ENCODE peak calls at places on chromosomes 1 and 21, in eight cellular contexts. One of them, this sample, is unnamed.

GRCh38 chr1:47659141-47659540 is 221.3 kb downstream of the FOXD2 start:
- DNase-seq in adrenal gland: no peak
- DNase-seq in Panc1: no peak
- DNase-seq in right cardiac atrium: no peak
- DNase-seq in kidney: no peak
- DNase-seq in lower lobe of right lung: no peak
- DNase-seq in Karpas-422: no peak
- DNase-seq in stomach: peak; percentile 13
- DNase-seq in this sample: no peak

GRCh38 chr1:33609739-33610138 is 137.3 kb downstream of the ZSCAN20 start:
- DNase-seq in stomach: no peak
- DNase-seq in Karpas-422: no peak
- DNase-seq in lower lobe of right lung: no peak
- DNase-seq in kidney: no peak
- DNase-seq in Panc1: no peak
- DNase-seq in right cardiac atrium: no peak
- DNase-seq in adrenal gland: no peak
- DNase-seq in this sample: no peak

GRCh38 chr1:45478129-45478802 is 12.7 kb downstream of the TESK2 start:
- DNase-seq in Panc1: no peak
- DNase-seq in kidney: no peak
- DNase-seq in adrenal gland: no peak
- DNase-seq in lower lobe of right lung: no peak
- DNase-seq in right cardiac atrium: no peak
- DNase-seq in stomach: no peak
- DNase-seq in Karpas-422: no peak
- DNase-seq in this sample: no peak

GRCh38 chr1:180923024-180923841 is 10.5 kb downstream of the KIAA1614 start:
- DNase-seq in Panc1: no peak
- DNase-seq in right cardiac atrium: no peak
- DNase-seq in Karpas-422: no peak
- DNase-seq in stomach: no peak
- DNase-seq in lower lobe of right lung: no peak
- DNase-seq in adrenal gland: no peak
- DNase-seq in kidney: peak; percentile 40
- DNase-seq in this sample: no peak

GRCh38 chr1:156618853-156619581 is at the start of gene HAPLN2:
- DNase-seq in adrenal gland: no peak
- DNase-seq in Karpas-422: peak; percentile 66
- DNase-seq in kidney: no peak
- DNase-seq in lower lobe of right lung: no peak
- DNase-seq in stomach: no peak
- DNase-seq in right cardiac atrium: no peak
- DNase-seq in Panc1: no peak
- DNase-seq in this sample: no peak

GRCh38 chr1:5508669-5509330 is 483.4 kb downstream of the NPHP4 start:
- DNase-seq in stomach: no peak
- DNase-seq in Karpas-422: no peak
- DNase-seq in Panc1: no peak
- DNase-seq in right cardiac atrium: no peak
- DNase-seq in kidney: peak; percentile 68
- DNase-seq in lower lobe of right lung: no peak
- DNase-seq in adrenal gland: no peak
- DNase-seq in this sample: no peak

GRCh38 chr1:217139513-217139912 is 416.3 kb upstream of the ESRRG start:
- DNase-seq in kidney: peak; percentile 54
- DNase-seq in Karpas-422: no peak
- DNase-seq in adrenal gland: no peak
- DNase-seq in right cardiac atrium: no peak
- DNase-seq in stomach: no peak
- DNase-seq in lower lobe of right lung: no peak
- DNase-seq in Panc1: no peak
- DNase-seq in this sample: no peak

GRCh38 chr1:39332291-39332690 is 127.8 kb downstream of the MACF1 start:
- DNase-seq in right cardiac atrium: no peak
- DNase-seq in lower lobe of right lung: no peak
- DNase-seq in Panc1: no peak
- DNase-seq in adrenal gland: no peak
- DNase-seq in Karpas-422: no peak
- DNase-seq in kidney: no peak
- DNase-seq in stomach: no peak
- DNase-seq in this sample: no peak

GRCh38 chr1:167795810-167796740 is 74.3 kb downstream of the MPZL1 start:
- DNase-seq in Panc1: no peak
- DNase-seq in kidney: no peak
- DNase-seq in right cardiac atrium: peak; percentile 47
- DNase-seq in lower lobe of right lung: no peak
- DNase-seq in adrenal gland: no peak
- DNase-seq in Karpas-422: no peak
- DNase-seq in stomach: no peak
- DNase-seq in this sample: peak; percentile 41

GRCh38 chr1:182450087-182450486 is at the start of gene RGSL1:
- DNase-seq in right cardiac atrium: no peak
- DNase-seq in stomach: no peak
- DNase-seq in adrenal gland: no peak
- DNase-seq in Panc1: no peak
- DNase-seq in lower lobe of right lung: no peak
- DNase-seq in Karpas-422: no peak
- DNase-seq in kidney: no peak
- DNase-seq in this sample: no peak

GRCh38 chr21:16185766-16186165 is 456.0 kb downstream of the USP25 start:
- DNase-seq in kidney: no peak
- DNase-seq in stomach: no peak
- DNase-seq in adrenal gland: no peak
- DNase-seq in Panc1: no peak
- DNase-seq in lower lobe of right lung: no peak
- DNase-seq in right cardiac atrium: no peak
- DNase-seq in Karpas-422: no peak
- DNase-seq in this sample: no peak

GRCh38 chr1:166843769-166844596 is 4.7 kb downstream of the POGK start:
- DNase-seq in Karpas-422: no peak
- DNase-seq in Panc1: no peak
- DNase-seq in adrenal gland: no peak
- DNase-seq in lower lobe of right lung: no peak
- DNase-seq in kidney: no peak
- DNase-seq in stomach: peak; percentile 44
- DNase-seq in right cardiac atrium: no peak
- DNase-seq in this sample: no peak

GRCh38 chr1:169128565-169128964 is 22.1 kb downstream of the ATP1B1 start:
- DNase-seq in kidney: no peak
- DNase-seq in Panc1: no peak
- DNase-seq in Karpas-422: no peak
- DNase-seq in right cardiac atrium: no peak
- DNase-seq in lower lobe of right lung: no peak
- DNase-seq in stomach: no peak
- DNase-seq in adrenal gland: no peak
- DNase-seq in this sample: no peak

GRCh38 chr1:30673395-30673794 is 50.0 kb downstream of the MATN1 start:
- DNase-seq in adrenal gland: no peak
- DNase-seq in kidney: no peak
- DNase-seq in stomach: no peak
- DNase-seq in right cardiac atrium: no peak
- DNase-seq in Panc1: no peak
- DNase-seq in Karpas-422: no peak
- DNase-seq in lower lobe of right lung: no peak
- DNase-seq in this sample: no peak

GRCh38 chr1:8646189-8646588 is 171.3 kb downstream of the RERE start:
- DNase-seq in stomach: no peak
- DNase-seq in right cardiac atrium: no peak
- DNase-seq in lower lobe of right lung: no peak
- DNase-seq in Karpas-422: no peak
- DNase-seq in Panc1: no peak
- DNase-seq in adrenal gland: no peak
- DNase-seq in kidney: no peak
- DNase-seq in this sample: no peak

GRCh38 chr1:46521417-46521816 is 30.0 kb downstream of the KNCN start:
- DNase-seq in kidney: peak; percentile 11
- DNase-seq in adrenal gland: no peak
- DNase-seq in Karpas-422: no peak
- DNase-seq in Panc1: no peak
- DNase-seq in stomach: no peak
- DNase-seq in right cardiac atrium: no peak
- DNase-seq in lower lobe of right lung: no peak
- DNase-seq in this sample: no peak

GRCh38 chr1:2229032-2229920 is 1.2 kb downstream of the SKI start:
- DNase-seq in stomach: peak; percentile 74
- DNase-seq in adrenal gland: peak; percentile 93
- DNase-seq in Panc1: no peak
- DNase-seq in lower lobe of right lung: peak; percentile 84
- DNase-seq in Karpas-422: no peak
- DNase-seq in kidney: peak; percentile 93
- DNase-seq in right cardiac atrium: peak; percentile 79
- DNase-seq in this sample: peak; percentile 78

GRCh38 chr21:31500071-31500470 is 156.0 kb upstream of the TIAM1 start:
- DNase-seq in right cardiac atrium: peak; percentile 45
- DNase-seq in stomach: no peak
- DNase-seq in adrenal gland: no peak
- DNase-seq in lower lobe of right lung: no peak
- DNase-seq in Panc1: no peak
- DNase-seq in Karpas-422: no peak
- DNase-seq in kidney: no peak
- DNase-seq in this sample: peak; percentile 26

GRCh38 chr1:236395780-236396664 is 1.9 kb downstream of the EDARADD start:
- DNase-seq in lower lobe of right lung: no peak
- DNase-seq in right cardiac atrium: no peak
- DNase-seq in Panc1: no peak
- DNase-seq in kidney: no peak
- DNase-seq in Karpas-422: no peak
- DNase-seq in stomach: no peak
- DNase-seq in adrenal gland: no peak
- DNase-seq in this sample: no peak

GRCh38 chr1:177256153-177256814 is 85.5 kb downstream of the BRINP2 start:
- DNase-seq in Panc1: peak; percentile 54
- DNase-seq in stomach: peak; percentile 75
- DNase-seq in adrenal gland: peak; percentile 86
- DNase-seq in Karpas-422: peak; percentile 74
- DNase-seq in kidney: peak; percentile 86
- DNase-seq in right cardiac atrium: peak; percentile 54
- DNase-seq in lower lobe of right lung: peak; percentile 66
- DNase-seq in this sample: peak; percentile 52

GRCh38 chr1:2384941-2385481 is 6.3 kb downstream of the MORN1 start:
- DNase-seq in kidney: peak; percentile 80
- DNase-seq in Karpas-422: no peak
- DNase-seq in adrenal gland: peak; percentile 52
- DNase-seq in Panc1: no peak
- DNase-seq in stomach: no peak
- DNase-seq in lower lobe of right lung: peak; percentile 35
- DNase-seq in right cardiac atrium: peak; percentile 12
- DNase-seq in this sample: no peak

GRCh38 chr1:162283657-162284056 is 93.0 kb downstream of the SPATA46 start:
- DNase-seq in kidney: no peak
- DNase-seq in stomach: peak; percentile 67
- DNase-seq in Panc1: no peak
- DNase-seq in adrenal gland: no peak
- DNase-seq in lower lobe of right lung: no peak
- DNase-seq in Karpas-422: no peak
- DNase-seq in right cardiac atrium: no peak
- DNase-seq in this sample: peak; percentile 33

GRCh38 chr1:184747089-184747955 is 7.3 kb downstream of the EDEM3 start:
- DNase-seq in stomach: no peak
- DNase-seq in Panc1: no peak
- DNase-seq in Karpas-422: peak; percentile 55
- DNase-seq in lower lobe of right lung: no peak
- DNase-seq in kidney: no peak
- DNase-seq in right cardiac atrium: no peak
- DNase-seq in adrenal gland: no peak
- DNase-seq in this sample: no peak

GRCh38 chr1:107110346-107110745 is 30.5 kb upstream of the NTNG1 start:
- DNase-seq in kidney: no peak
- DNase-seq in adrenal gland: no peak
- DNase-seq in right cardiac atrium: no peak
- DNase-seq in stomach: no peak
- DNase-seq in Panc1: no peak
- DNase-seq in Karpas-422: no peak
- DNase-seq in lower lobe of right lung: no peak
- DNase-seq in this sample: no peak

GRCh38 chr1:34917017-34917416 is 12.4 kb downstream of the DLGAP3 start:
- DNase-seq in Panc1: no peak
- DNase-seq in stomach: no peak
- DNase-seq in Karpas-422: peak; percentile 83
- DNase-seq in right cardiac atrium: no peak
- DNase-seq in lower lobe of right lung: no peak
- DNase-seq in adrenal gland: no peak
- DNase-seq in kidney: no peak
- DNase-seq in this sample: no peak

GRCh38 chr21:46116189-46116845 is 18.4 kb downstream of the COL6A2 start:
- DNase-seq in Panc1: no peak
- DNase-seq in right cardiac atrium: peak; percentile 10
- DNase-seq in adrenal gland: no peak
- DNase-seq in kidney: peak; percentile 35
- DNase-seq in stomach: no peak
- DNase-seq in Karpas-422: no peak
- DNase-seq in lower lobe of right lung: peak; percentile 43
- DNase-seq in this sample: peak; percentile 8
- H3K27ac ChIP-seq in Panc1: no peak overlapping the region
- H3K27ac ChIP-seq in right cardiac atrium: no peak overlapping the region
- H3K27ac ChIP-seq in adrenal gland: no peak overlapping the region
- H3K27ac ChIP-seq in kidney: no peak overlapping the region
- H3K27ac ChIP-seq in stomach: no peak overlapping the region
- H3K27ac ChIP-seq in Karpas-422: no peak overlapping the region
- H3K27ac ChIP-seq in lower lobe of right lung: no peak overlapping the region
- H3K27ac ChIP-seq in this sample: no peak overlapping the region

DNA sequence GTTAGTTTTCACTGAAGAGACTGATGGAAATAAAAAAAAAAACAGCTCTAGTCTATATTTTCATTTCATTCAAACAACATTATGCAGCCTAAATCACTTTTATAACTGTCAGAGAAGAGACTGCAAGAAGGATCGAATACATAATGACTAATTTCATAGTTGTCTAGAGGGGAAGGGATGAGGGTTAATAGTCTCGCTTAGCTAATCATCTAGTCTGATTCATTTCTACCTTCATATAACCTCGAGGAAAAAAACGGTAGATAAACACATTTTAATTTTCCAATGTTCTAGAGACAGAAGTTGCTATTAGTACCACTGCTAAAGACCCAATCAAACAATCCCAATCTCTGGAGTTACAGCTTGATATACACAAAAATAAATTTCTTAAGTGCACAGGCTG is 3.5 kb downstream of the FUBP1 start:
- DNase-seq in lower lobe of right lung: no peak
- DNase-seq in stomach: no peak
- DNase-seq in Panc1: no peak
- DNase-seq in kidney: no peak
- DNase-seq in right cardiac atrium: no peak
- DNase-seq in Karpas-422: no peak
- DNase-seq in adrenal gland: no peak
- DNase-seq in this sample: no peak
- H3K4me1 ChIP-seq in lower lobe of right lung: peaks cover 49% of the 10 kb centered on the region
- H3K4me1 ChIP-seq in stomach: peaks cover 81% of the 10 kb centered on the region
- H3K4me1 ChIP-seq in Panc1: peaks cover 14% of the 10 kb centered on the region
- H3K4me1 ChIP-seq in kidney: no peaks in the 10 kb centered on the region
- H3K4me1 ChIP-seq in right cardiac atrium: peaks cover 6% of the 10 kb centered on the region
- H3K4me1 ChIP-seq in Karpas-422: peaks cover 55% of the 10 kb centered on the region
- H3K4me1 ChIP-seq in adrenal gland: peaks cover 55% of the 10 kb centered on the region
- H3K4me1 ChIP-seq in this sample: peaks cover 81% of the 10 kb centered on the region

GRCh38 chr1:245143849-245144248 is 10.9 kb upstream of the KIF26B start:
- DNase-seq in Karpas-422: no peak
- DNase-seq in stomach: no peak
- DNase-seq in adrenal gland: peak; percentile 6
- DNase-seq in lower lobe of right lung: no peak
- DNase-seq in Panc1: no peak
- DNase-seq in right cardiac atrium: no peak
- DNase-seq in kidney: no peak
- DNase-seq in this sample: no peak
- H3K27ac ChIP-seq in Karpas-422: no peak overlapping the region
- H3K27ac ChIP-seq in stomach: no peak overlapping the region
- H3K27ac ChIP-seq in adrenal gland: no peak overlapping the region
- H3K27ac ChIP-seq in lower lobe of right lung: no peak overlapping the region
- H3K27ac ChIP-seq in Panc1: no peak overlapping the region
- H3K27ac ChIP-seq in right cardiac atrium: no peak overlapping the region
- H3K27ac ChIP-seq in kidney: no peak overlapping the region
- H3K27ac ChIP-seq in this sample: no peak overlapping the region

GRCh38 chr1:192170196-192170984 is 12.1 kb downstream of the RGS18 start:
- DNase-seq in Karpas-422: peak; percentile 72
- DNase-seq in kidney: no peak
- DNase-seq in Panc1: no peak
- DNase-seq in right cardiac atrium: no peak
- DNase-seq in lower lobe of right lung: no peak
- DNase-seq in stomach: no peak
- DNase-seq in adrenal gland: no peak
- DNase-seq in this sample: no peak
- H3K4me1 ChIP-seq in Karpas-422: peaks cover 62% of the 10 kb centered on the region
- H3K4me1 ChIP-seq in kidney: no peaks in the 10 kb centered on the region
- H3K4me1 ChIP-seq in Panc1: no peaks in the 10 kb centered on the region
- H3K4me1 ChIP-seq in right cardiac atrium: no peaks in the 10 kb centered on the region
- H3K4me1 ChIP-seq in lower lobe of right lung: peaks cover 6% of the 10 kb centered on the region
- H3K4me1 ChIP-seq in stomach: no peaks in the 10 kb centered on the region
- H3K4me1 ChIP-seq in adrenal gland: peaks cover 9% of the 10 kb centered on the region
- H3K4me1 ChIP-seq in this sample: no peaks in the 10 kb centered on the region